ENCODE peak calls at places on chromosome 1, in eight cellular contexts. One of them, this sample, is unnamed.

GRCh38 chr1:98102369-98103030 is 181.7 kb upstream of the DPYD start:
- DNase-seq in HL-60: no peak
- DNase-seq in CD8-positive, alpha-beta memory T cell: no peak
- DNase-seq in HCT116: no peak
- DNase-seq in esophagus muscularis mucosa: no peak
- DNase-seq in tibial artery: no peak
- DNase-seq in AG04450: no peak
- DNase-seq in psoas muscle: no peak
- DNase-seq in this sample: no peak

GRCh38 chr1:168801032-168801745 is 72.2 kb upstream of the DPT start:
- DNase-seq in HL-60: no peak
- DNase-seq in CD8-positive, alpha-beta memory T cell: no peak
- DNase-seq in HCT116: no peak
- DNase-seq in esophagus muscularis mucosa: no peak
- DNase-seq in tibial artery: no peak
- DNase-seq in AG04450: no peak
- DNase-seq in psoas muscle: no peak
- DNase-seq in this sample: no peak

GRCh38 chr1:211910917-211911485 is 80.4 kb upstream of the LPGAT1 start:
- DNase-seq in HL-60: peak; percentile 67
- DNase-seq in CD8-positive, alpha-beta memory T cell: no peak
- DNase-seq in HCT116: no peak
- DNase-seq in esophagus muscularis mucosa: no peak
- DNase-seq in tibial artery: no peak
- DNase-seq in AG04450: no peak
- DNase-seq in psoas muscle: no peak
- DNase-seq in this sample: no peak

GRCh38 chr1:205709059-205709398 is 28.7 kb upstream of the SLC45A3 start:
- DNase-seq in HL-60: no peak
- DNase-seq in CD8-positive, alpha-beta memory T cell: no peak
- DNase-seq in HCT116: no peak
- DNase-seq in esophagus muscularis mucosa: no peak
- DNase-seq in tibial artery: no peak
- DNase-seq in AG04450: peak; percentile 59
- DNase-seq in psoas muscle: no peak
- DNase-seq in this sample: no peak

GRCh38 chr1:187264995-187265602 is 436.4 kb downstream of the PLA2G4A start:
- DNase-seq in HL-60: peak; percentile 8
- DNase-seq in CD8-positive, alpha-beta memory T cell: no peak
- DNase-seq in HCT116: peak; percentile 50
- DNase-seq in esophagus muscularis mucosa: no peak
- DNase-seq in tibial artery: no peak
- DNase-seq in AG04450: peak; percentile 55
- DNase-seq in psoas muscle: no peak
- DNase-seq in this sample: peak; percentile 31

GRCh38 chr1:112990271-112990670 is 34.3 kb upstream of the SLC16A1 start:
- DNase-seq in HL-60: no peak
- DNase-seq in CD8-positive, alpha-beta memory T cell: no peak
- DNase-seq in HCT116: no peak
- DNase-seq in esophagus muscularis mucosa: no peak
- DNase-seq in tibial artery: no peak
- DNase-seq in AG04450: no peak
- DNase-seq in psoas muscle: no peak
- DNase-seq in this sample: no peak

GRCh38 chr1:47948126-47948525 is 49.1 kb downstream of the TRABD2B start:
- DNase-seq in HL-60: no peak
- DNase-seq in CD8-positive, alpha-beta memory T cell: no peak
- DNase-seq in HCT116: no peak
- DNase-seq in esophagus muscularis mucosa: no peak
- DNase-seq in tibial artery: no peak
- DNase-seq in AG04450: no peak
- DNase-seq in psoas muscle: no peak
- DNase-seq in this sample: peak; percentile 35

GRCh38 chr1:3383679-3384078 is 70.8 kb upstream of the ARHGEF16 start:
- DNase-seq in HL-60: no peak
- DNase-seq in CD8-positive, alpha-beta memory T cell: no peak
- DNase-seq in HCT116: no peak
- DNase-seq in esophagus muscularis mucosa: no peak
- DNase-seq in tibial artery: no peak
- DNase-seq in AG04450: no peak
- DNase-seq in psoas muscle: no peak
- DNase-seq in this sample: no peak

GRCh38 chr1:162145966-162146696 is 76.6 kb downstream of the NOS1AP start:
- DNase-seq in HL-60: no peak
- DNase-seq in CD8-positive, alpha-beta memory T cell: no peak
- DNase-seq in HCT116: no peak
- DNase-seq in esophagus muscularis mucosa: no peak
- DNase-seq in tibial artery: no peak
- DNase-seq in AG04450: no peak
- DNase-seq in psoas muscle: no peak
- DNase-seq in this sample: no peak

GRCh38 chr1:147919881-147920280 is 8.3 kb upstream of the GPR89B start:
- DNase-seq in HL-60: no peak
- DNase-seq in CD8-positive, alpha-beta memory T cell: no peak
- DNase-seq in HCT116: no peak
- DNase-seq in esophagus muscularis mucosa: no peak
- DNase-seq in tibial artery: no peak
- DNase-seq in AG04450: no peak
- DNase-seq in psoas muscle: no peak
- DNase-seq in this sample: no peak

GRCh38 chr1:66533804-66534745 is at the start of gene SGIP1:
- DNase-seq in HL-60: no peak
- DNase-seq in CD8-positive, alpha-beta memory T cell: peak; percentile 6
- DNase-seq in HCT116: no peak
- DNase-seq in esophagus muscularis mucosa: no peak
- DNase-seq in tibial artery: peak; percentile 79
- DNase-seq in AG04450: peak; percentile 61
- DNase-seq in psoas muscle: peak; percentile 67
- DNase-seq in this sample: no peak

GRCh38 chr1:109950033-109950432 is 34.5 kb upstream of the AHCYL1 start:
- DNase-seq in HL-60: no peak
- DNase-seq in CD8-positive, alpha-beta memory T cell: no peak
- DNase-seq in HCT116: no peak
- DNase-seq in esophagus muscularis mucosa: no peak
- DNase-seq in tibial artery: no peak
- DNase-seq in AG04450: no peak
- DNase-seq in psoas muscle: no peak
- DNase-seq in this sample: no peak

GRCh38 chr1:174769961-174770549 is 229.7 kb upstream of the CACYBP start:
- DNase-seq in HL-60: peak; percentile 8
- DNase-seq in CD8-positive, alpha-beta memory T cell: peak; percentile 36
- DNase-seq in HCT116: peak; percentile 37
- DNase-seq in esophagus muscularis mucosa: no peak
- DNase-seq in tibial artery: no peak
- DNase-seq in AG04450: peak; percentile 20
- DNase-seq in psoas muscle: no peak
- DNase-seq in this sample: peak; percentile 13

GRCh38 chr1:87121732-87122163 is 206.9 kb upstream of the LMO4 start:
- DNase-seq in HL-60: no peak
- DNase-seq in CD8-positive, alpha-beta memory T cell: no peak
- DNase-seq in HCT116: no peak
- DNase-seq in esophagus muscularis mucosa: no peak
- DNase-seq in tibial artery: no peak
- DNase-seq in AG04450: no peak
- DNase-seq in psoas muscle: no peak
- DNase-seq in this sample: no peak

GRCh38 chr1:90719321-90720136 is 2.4 kb upstream of the BARHL2 start:
- DNase-seq in HL-60: no peak
- DNase-seq in CD8-positive, alpha-beta memory T cell: no peak
- DNase-seq in HCT116: no peak
- DNase-seq in esophagus muscularis mucosa: peak; percentile 70
- DNase-seq in tibial artery: no peak
- DNase-seq in AG04450: no peak
- DNase-seq in psoas muscle: no peak
- DNase-seq in this sample: no peak

GRCh38 chr1:38724160-38725131 is 135.1 kb downstream of the RRAGC start:
- DNase-seq in HL-60: no peak
- DNase-seq in CD8-positive, alpha-beta memory T cell: no peak
- DNase-seq in HCT116: no peak
- DNase-seq in esophagus muscularis mucosa: no peak
- DNase-seq in tibial artery: no peak
- DNase-seq in AG04450: no peak
- DNase-seq in psoas muscle: no peak
- DNase-seq in this sample: no peak

GRCh38 chr1:94684690-94685089 is 135.5 kb upstream of the SLC44A3 start:
- DNase-seq in HL-60: no peak
- DNase-seq in CD8-positive, alpha-beta memory T cell: no peak
- DNase-seq in HCT116: no peak
- DNase-seq in esophagus muscularis mucosa: no peak
- DNase-seq in tibial artery: no peak
- DNase-seq in AG04450: no peak
- DNase-seq in psoas muscle: no peak
- DNase-seq in this sample: no peak

GRCh38 chr1:95133687-95134086 is 16.5 kb downstream of the TLCD4 start:
- DNase-seq in HL-60: no peak
- DNase-seq in CD8-positive, alpha-beta memory T cell: no peak
- DNase-seq in HCT116: no peak
- DNase-seq in esophagus muscularis mucosa: no peak
- DNase-seq in tibial artery: no peak
- DNase-seq in AG04450: no peak
- DNase-seq in psoas muscle: no peak
- DNase-seq in this sample: no peak

GRCh38 chr1:147539122-147539575 is 2.2 kb upstream of the BCL9 start:
- DNase-seq in HL-60: no peak
- DNase-seq in CD8-positive, alpha-beta memory T cell: no peak
- DNase-seq in HCT116: peak; percentile 85
- DNase-seq in esophagus muscularis mucosa: no peak
- DNase-seq in tibial artery: peak; percentile 53
- DNase-seq in AG04450: peak; percentile 80
- DNase-seq in psoas muscle: no peak
- DNase-seq in this sample: no peak

GRCh38 chr1:54053745-54054437 is 483 bp downstream of the TCEANC2 start:
- DNase-seq in HL-60: no peak
- DNase-seq in CD8-positive, alpha-beta memory T cell: peak; percentile 13
- DNase-seq in HCT116: no peak
- DNase-seq in esophagus muscularis mucosa: no peak
- DNase-seq in tibial artery: no peak
- DNase-seq in AG04450: no peak
- DNase-seq in psoas muscle: no peak
- DNase-seq in this sample: no peak

GRCh38 chr1:51858892-51859291 is 19.6 kb downstream of the NRDC start:
- DNase-seq in HL-60: no peak
- DNase-seq in CD8-positive, alpha-beta memory T cell: no peak
- DNase-seq in HCT116: no peak
- DNase-seq in esophagus muscularis mucosa: no peak
- DNase-seq in tibial artery: no peak
- DNase-seq in AG04450: no peak
- DNase-seq in psoas muscle: no peak
- DNase-seq in this sample: no peak

GRCh38 chr1:197921235-197922069 is 4.3 kb downstream of the LHX9 start:
- DNase-seq in HL-60: no peak
- DNase-seq in CD8-positive, alpha-beta memory T cell: no peak
- DNase-seq in HCT116: no peak
- DNase-seq in esophagus muscularis mucosa: no peak
- DNase-seq in tibial artery: no peak
- DNase-seq in AG04450: no peak
- DNase-seq in psoas muscle: no peak
- DNase-seq in this sample: no peak

GRCh38 chr1:205714190-205714905 is 34.0 kb upstream of the SLC45A3 start:
- DNase-seq in HL-60: peak; percentile 69
- DNase-seq in CD8-positive, alpha-beta memory T cell: no peak
- DNase-seq in HCT116: no peak
- DNase-seq in esophagus muscularis mucosa: no peak
- DNase-seq in tibial artery: no peak
- DNase-seq in AG04450: no peak
- DNase-seq in psoas muscle: no peak
- DNase-seq in this sample: no peak

GRCh38 chr1:110370827-110371226 is 20.0 kb downstream of the SLC16A4 start:
- DNase-seq in HL-60: no peak
- DNase-seq in CD8-positive, alpha-beta memory T cell: no peak
- DNase-seq in HCT116: no peak
- DNase-seq in esophagus muscularis mucosa: no peak
- DNase-seq in tibial artery: no peak
- DNase-seq in AG04450: no peak
- DNase-seq in psoas muscle: no peak
- DNase-seq in this sample: no peak

GRCh38 chr1:153985984-153986761 is at the start of gene RAB13:
- DNase-seq in HL-60: no peak
- DNase-seq in CD8-positive, alpha-beta memory T cell: peak; percentile 11
- DNase-seq in HCT116: peak; percentile 61
- DNase-seq in esophagus muscularis mucosa: peak; percentile 98
- DNase-seq in tibial artery: peak; percentile 88
- DNase-seq in AG04450: no peak
- DNase-seq in psoas muscle: peak; percentile 93
- DNase-seq in this sample: peak; percentile 35

GRCh38 chr1:23732363-23733224 is 10.7 kb upstream of the ELOA start:
- DNase-seq in HL-60: no peak
- DNase-seq in CD8-positive, alpha-beta memory T cell: no peak
- DNase-seq in HCT116: no peak
- DNase-seq in esophagus muscularis mucosa: no peak
- DNase-seq in tibial artery: no peak
- DNase-seq in AG04450: no peak
- DNase-seq in psoas muscle: no peak
- DNase-seq in this sample: no peak
- H3K27ac ChIP-seq in HL-60: no peak overlapping the region
- H3K27ac ChIP-seq in CD8-positive, alpha-beta memory T cell: no peak overlapping the region
- H3K27ac ChIP-seq in HCT116: no peak overlapping the region
- H3K27ac ChIP-seq in esophagus muscularis mucosa: no peak overlapping the region
- H3K27ac ChIP-seq in tibial artery: no peak overlapping the region
- H3K27ac ChIP-seq in AG04450: peak overlapping the region; percentile 31
- H3K27ac ChIP-seq in psoas muscle: no peak overlapping the region
- H3K27ac ChIP-seq in this sample: no peak overlapping the region

GRCh38 chr1:44881011-44881632 is 38.1 kb upstream of the PTCH2 start:
- DNase-seq in HL-60: no peak
- DNase-seq in CD8-positive, alpha-beta memory T cell: no peak
- DNase-seq in HCT116: no peak
- DNase-seq in esophagus muscularis mucosa: no peak
- DNase-seq in tibial artery: no peak
- DNase-seq in AG04450: peak; percentile 47
- DNase-seq in psoas muscle: no peak
- DNase-seq in this sample: no peak
- H3K27ac ChIP-seq in HL-60: no peak overlapping the region
- H3K27ac ChIP-seq in CD8-positive, alpha-beta memory T cell: no peak overlapping the region
- H3K27ac ChIP-seq in HCT116: no peak overlapping the region
- H3K27ac ChIP-seq in esophagus muscularis mucosa: no peak overlapping the region
- H3K27ac ChIP-seq in tibial artery: no peak overlapping the region
- H3K27ac ChIP-seq in AG04450: peak overlapping the region; percentile 12
- H3K27ac ChIP-seq in psoas muscle: peak overlapping the region; percentile 54
- H3K27ac ChIP-seq in this sample: no peak overlapping the region

DNA sequence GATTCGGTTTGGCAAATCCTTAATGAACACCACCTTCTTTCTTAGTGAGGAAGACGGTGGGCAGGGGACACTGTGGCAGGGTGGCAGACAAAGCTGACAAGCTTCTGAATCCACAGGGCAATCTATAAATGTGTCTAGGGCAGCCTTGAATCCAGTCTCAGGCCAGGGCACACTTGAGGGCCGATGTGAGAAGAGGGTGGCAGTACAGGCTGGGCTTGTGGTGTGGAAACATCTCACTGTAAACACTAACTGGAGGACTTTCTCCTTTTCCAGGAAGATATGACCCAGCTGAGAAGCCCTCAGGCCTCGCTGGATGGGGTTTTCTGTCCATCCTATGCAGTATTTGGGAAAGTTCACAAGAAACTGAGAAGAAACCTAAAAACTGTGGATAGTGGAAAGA is 46.5 kb downstream of the PKP1 start:
- DNase-seq in HL-60: no peak
- DNase-seq in CD8-positive, alpha-beta memory T cell: no peak
- DNase-seq in HCT116: no peak
- DNase-seq in esophagus muscularis mucosa: no peak
- DNase-seq in tibial artery: no peak
- DNase-seq in AG04450: no peak
- DNase-seq in psoas muscle: no peak
- DNase-seq in this sample: no peak
- H3K27ac ChIP-seq in HL-60: no peak overlapping the region
- H3K27ac ChIP-seq in CD8-positive, alpha-beta memory T cell: no peak overlapping the region
- H3K27ac ChIP-seq in HCT116: no peak overlapping the region
- H3K27ac ChIP-seq in esophagus muscularis mucosa: no peak overlapping the region
- H3K27ac ChIP-seq in tibial artery: no peak overlapping the region
- H3K27ac ChIP-seq in AG04450: no peak overlapping the region
- H3K27ac ChIP-seq in psoas muscle: no peak overlapping the region
- H3K27ac ChIP-seq in this sample: no peak overlapping the region

GRCh38 chr1:82392946-82393345 is 592.2 kb downstream of the ADGRL2 start:
- DNase-seq in HL-60: no peak
- DNase-seq in CD8-positive, alpha-beta memory T cell: no peak
- DNase-seq in HCT116: no peak
- DNase-seq in esophagus muscularis mucosa: no peak
- DNase-seq in tibial artery: no peak
- DNase-seq in AG04450: no peak
- DNase-seq in psoas muscle: no peak
- DNase-seq in this sample: no peak
- H3K27ac ChIP-seq in HL-60: no peak overlapping the region
- H3K27ac ChIP-seq in CD8-positive, alpha-beta memory T cell: no peak overlapping the region
- H3K27ac ChIP-seq in HCT116: no peak overlapping the region
- H3K27ac ChIP-seq in esophagus muscularis mucosa: no peak overlapping the region
- H3K27ac ChIP-seq in tibial artery: no peak overlapping the region
- H3K27ac ChIP-seq in AG04450: no peak overlapping the region
- H3K27ac ChIP-seq in psoas muscle: no peak overlapping the region
- H3K27ac ChIP-seq in this sample: no peak overlapping the region

This sample was measured in iPS DF 6.9.